ENCODE peak calls at places on chromosomes 11 and 22, in seven cellular contexts. One of them, this sample, is unnamed.

GRCh38 chr11:119344291-119345010 is 2.1 kb downstream of the MFRP start:
- DNase-seq in H54: no peak
- DNase-seq in ACHN: no peak
- DNase-seq in thoracic aorta: no peak
- DNase-seq in pancreas: no peak
- DNase-seq in T-helper 1 cell: no peak
- DNase-seq in substantia nigra: no peak
- DNase-seq in this sample: no peak

GRCh38 chr11:64358907-64359711 is at the start of gene RPS6KA4:
- DNase-seq in H54: peak; percentile 82
- DNase-seq in ACHN: peak; percentile 68
- DNase-seq in thoracic aorta: no peak
- DNase-seq in pancreas: peak; percentile 75
- DNase-seq in T-helper 1 cell: no peak
- DNase-seq in substantia nigra: peak; percentile 61
- DNase-seq in this sample: peak; percentile 65

GRCh38 chr22:38861927-38862326 is 10.1 kb downstream of the CBX6 start:
- DNase-seq in H54: no peak
- DNase-seq in ACHN: no peak
- DNase-seq in thoracic aorta: no peak
- DNase-seq in pancreas: no peak
- DNase-seq in T-helper 1 cell: no peak
- DNase-seq in substantia nigra: no peak
- DNase-seq in this sample: no peak

GRCh38 chr11:79705648-79706047 is 264.8 kb upstream of the TENM4 start:
- DNase-seq in H54: no peak
- DNase-seq in ACHN: no peak
- DNase-seq in thoracic aorta: no peak
- DNase-seq in pancreas: no peak
- DNase-seq in T-helper 1 cell: no peak
- DNase-seq in substantia nigra: no peak
- DNase-seq in this sample: no peak

GRCh38 chr11:105151936-105152554 is 12.5 kb upstream of the CARD18 start:
- DNase-seq in H54: no peak
- DNase-seq in ACHN: no peak
- DNase-seq in thoracic aorta: no peak
- DNase-seq in pancreas: no peak
- DNase-seq in T-helper 1 cell: no peak
- DNase-seq in substantia nigra: no peak
- DNase-seq in this sample: no peak

GRCh38 chr11:60847906-60848305 is 6.0 kb downstream of the CCDC86 start:
- DNase-seq in H54: no peak
- DNase-seq in ACHN: no peak
- DNase-seq in thoracic aorta: no peak
- DNase-seq in pancreas: no peak
- DNase-seq in T-helper 1 cell: no peak
- DNase-seq in substantia nigra: no peak
- DNase-seq in this sample: no peak

GRCh38 chr11:130606181-130606580 is 157.7 kb downstream of the ADAMTS15 start:
- DNase-seq in H54: no peak
- DNase-seq in ACHN: no peak
- DNase-seq in thoracic aorta: no peak
- DNase-seq in pancreas: no peak
- DNase-seq in T-helper 1 cell: no peak
- DNase-seq in substantia nigra: no peak
- DNase-seq in this sample: no peak

GRCh38 chr11:66951927-66952337 is 6.3 kb downstream of the PC start:
- DNase-seq in H54: no peak
- DNase-seq in ACHN: no peak
- DNase-seq in thoracic aorta: no peak
- DNase-seq in pancreas: peak; percentile 49
- DNase-seq in T-helper 1 cell: no peak
- DNase-seq in substantia nigra: no peak
- DNase-seq in this sample: no peak

GRCh38 chr22:26617251-26618199 is at the start of gene CRYBB1:
- DNase-seq in H54: no peak
- DNase-seq in ACHN: no peak
- DNase-seq in thoracic aorta: no peak
- DNase-seq in pancreas: no peak
- DNase-seq in T-helper 1 cell: no peak
- DNase-seq in substantia nigra: no peak
- DNase-seq in this sample: no peak

GRCh38 chr22:27596133-27596905 is 205.2 kb downstream of the MN1 start:
- DNase-seq in H54: no peak
- DNase-seq in ACHN: no peak
- DNase-seq in thoracic aorta: no peak
- DNase-seq in pancreas: no peak
- DNase-seq in T-helper 1 cell: no peak
- DNase-seq in substantia nigra: no peak
- DNase-seq in this sample: no peak

GRCh38 chr22:48212727-48213126 is 1450.3 kb downstream of the TBC1D22A start:
- DNase-seq in H54: no peak
- DNase-seq in ACHN: no peak
- DNase-seq in thoracic aorta: no peak
- DNase-seq in pancreas: no peak
- DNase-seq in T-helper 1 cell: no peak
- DNase-seq in substantia nigra: no peak
- DNase-seq in this sample: no peak

GRCh38 chr11:72080326-72081183 is at the start of the genes LRRC51 and NUMA1:
- DNase-seq in H54: peak; percentile 87
- DNase-seq in ACHN: peak; percentile 99
- DNase-seq in thoracic aorta: peak; percentile 100
- DNase-seq in pancreas: peak; percentile 98
- DNase-seq in T-helper 1 cell: peak; percentile 99
- DNase-seq in substantia nigra: peak; percentile 99
- DNase-seq in this sample: peak; percentile 99

GRCh38 chr11:72483412-72484186 is 49.3 kb upstream of the CLPB start:
- DNase-seq in H54: no peak
- DNase-seq in ACHN: no peak
- DNase-seq in thoracic aorta: no peak
- DNase-seq in pancreas: no peak
- DNase-seq in T-helper 1 cell: no peak
- DNase-seq in substantia nigra: no peak
- DNase-seq in this sample: no peak

GRCh38 chr11:131195801-131196517 is 174.5 kb upstream of the NTM start:
- DNase-seq in H54: no peak
- DNase-seq in ACHN: peak; percentile 31
- DNase-seq in thoracic aorta: no peak
- DNase-seq in pancreas: peak; percentile 67
- DNase-seq in T-helper 1 cell: no peak
- DNase-seq in substantia nigra: no peak
- DNase-seq in this sample: no peak

GRCh38 chr11:77154381-77155081 is 26.5 kb downstream of the MYO7A start:
- DNase-seq in H54: no peak
- DNase-seq in ACHN: no peak
- DNase-seq in thoracic aorta: no peak
- DNase-seq in pancreas: no peak
- DNase-seq in T-helper 1 cell: no peak
- DNase-seq in substantia nigra: peak; percentile 80
- DNase-seq in this sample: no peak

GRCh38 chr11:77086521-77087472 is 15.8 kb upstream of the OMP start:
- DNase-seq in H54: no peak
- DNase-seq in ACHN: no peak
- DNase-seq in thoracic aorta: no peak
- DNase-seq in pancreas: peak; percentile 69
- DNase-seq in T-helper 1 cell: no peak
- DNase-seq in substantia nigra: peak; percentile 29
- DNase-seq in this sample: no peak

GRCh38 chr22:17785185-17786184 is 11.2 kb upstream of the BID start:
- DNase-seq in H54: peak; percentile 31
- DNase-seq in ACHN: peak; percentile 44
- DNase-seq in thoracic aorta: no peak
- DNase-seq in pancreas: peak; percentile 76
- DNase-seq in T-helper 1 cell: peak; percentile 65
- DNase-seq in substantia nigra: no peak
- DNase-seq in this sample: no peak

GRCh38 chr22:49521787-49522224 is 305.9 kb downstream of the BRD1 start:
- DNase-seq in H54: no peak
- DNase-seq in ACHN: no peak
- DNase-seq in thoracic aorta: no peak
- DNase-seq in pancreas: no peak
- DNase-seq in T-helper 1 cell: no peak
- DNase-seq in substantia nigra: no peak
- DNase-seq in this sample: no peak

GRCh38 chr11:2998073-2998850 is 6.1 kb upstream of the NAP1L4 start:
- DNase-seq in H54: no peak
- DNase-seq in ACHN: no peak
- DNase-seq in thoracic aorta: no peak
- DNase-seq in pancreas: peak; percentile 64
- DNase-seq in T-helper 1 cell: no peak
- DNase-seq in substantia nigra: no peak
- DNase-seq in this sample: no peak

GRCh38 chr11:67345949-67346819 is 7.2 kb downstream of the POLD4 start:
- DNase-seq in H54: no peak
- DNase-seq in ACHN: peak; percentile 52
- DNase-seq in thoracic aorta: no peak
- DNase-seq in pancreas: peak; percentile 55
- DNase-seq in T-helper 1 cell: no peak
- DNase-seq in substantia nigra: no peak
- DNase-seq in this sample: no peak

GRCh38 chr11:132941024-132941646 is 591.2 kb downstream of the OPCML start:
- DNase-seq in H54: no peak
- DNase-seq in ACHN: peak; percentile 19
- DNase-seq in thoracic aorta: no peak
- DNase-seq in pancreas: no peak
- DNase-seq in T-helper 1 cell: no peak
- DNase-seq in substantia nigra: no peak
- DNase-seq in this sample: no peak

GRCh38 chr11:59145534-59145933 is 2.9 kb downstream of the FAM111A start:
- DNase-seq in H54: no peak
- DNase-seq in ACHN: no peak
- DNase-seq in thoracic aorta: no peak
- DNase-seq in pancreas: no peak
- DNase-seq in T-helper 1 cell: no peak
- DNase-seq in substantia nigra: no peak
- DNase-seq in this sample: no peak

GRCh38 chr11:68750197-68750987 is 928 bp downstream of the TESMIN start:
- DNase-seq in H54: no peak
- DNase-seq in ACHN: no peak
- DNase-seq in thoracic aorta: no peak
- DNase-seq in pancreas: no peak
- DNase-seq in T-helper 1 cell: no peak
- DNase-seq in substantia nigra: no peak
- DNase-seq in this sample: no peak

GRCh38 chr22:24952837-24953293 is 349 bp downstream of the KIAA1671 start:
- DNase-seq in H54: peak; percentile 70
- DNase-seq in ACHN: peak; percentile 80
- DNase-seq in thoracic aorta: no peak
- DNase-seq in pancreas: no peak
- DNase-seq in T-helper 1 cell: no peak
- DNase-seq in substantia nigra: no peak
- DNase-seq in this sample: peak; percentile 46

GRCh38 chr11:28581286-28582242 is 473.4 kb downstream of the METTL15 start:
- DNase-seq in H54: peak; percentile 0
- DNase-seq in ACHN: no peak
- DNase-seq in thoracic aorta: no peak
- DNase-seq in pancreas: no peak
- DNase-seq in T-helper 1 cell: no peak
- DNase-seq in substantia nigra: no peak
- DNase-seq in this sample: no peak

GRCh38 chr11:7579226-7579825 is 65.5 kb downstream of the PPFIBP2 start:
- DNase-seq in H54: no peak
- DNase-seq in ACHN: no peak
- DNase-seq in thoracic aorta: no peak
- DNase-seq in pancreas: no peak
- DNase-seq in T-helper 1 cell: no peak
- DNase-seq in substantia nigra: no peak
- DNase-seq in this sample: no peak

GRCh38 chr11:93648168-93648567 is 13.3 kb upstream of the CEP295 start:
- DNase-seq in H54: no peak
- DNase-seq in ACHN: no peak
- DNase-seq in thoracic aorta: no peak
- DNase-seq in pancreas: no peak
- DNase-seq in T-helper 1 cell: no peak
- DNase-seq in substantia nigra: no peak
- DNase-seq in this sample: no peak

GRCh38 chr22:25448435-25449051 is 115.9 kb upstream of the GRK3 start:
- DNase-seq in H54: no peak
- DNase-seq in ACHN: peak; percentile 7
- DNase-seq in thoracic aorta: no peak
- DNase-seq in pancreas: no peak
- DNase-seq in T-helper 1 cell: no peak
- DNase-seq in substantia nigra: no peak
- DNase-seq in this sample: no peak